ENCODE peak calls at places on chromosomes 4 and X, in six cellular contexts. F, P, Z, W, L and S are unnamed samples.
A peak's percentile ranks its signal among the peaks of the same experiment; 100 is the strongest.

GRCh38 chrX:78665286-78665685 is 6.2 kb upstream of the RTL3 start:
- DNase-seq in F (no peak), P (no peak), Z (no peak), W (no peak), L (no peak), S (no peak)

GRCh38 chrX:54492340-54492739 is 3.7 kb downstream of the FGD1 start:
- DNase-seq in F (no peak), P (no peak), Z (peak; percentile 74), W (no peak), L (no peak), S (no peak)

GRCh38 chrX:65196758-65197371 is 220.6 kb upstream of the ZC4H2 start:
- DNase-seq in F (no peak), P (no peak), Z (no peak), W (no peak), L (peak; percentile 73), S (no peak)

GRCh38 chr4:76977731-76978350 is 28.3 kb downstream of the SEPTIN11 start:
- DNase-seq in F (no peak), P (no peak), Z (peak; percentile 90), W (no peak), L (peak; percentile 21), S (no peak)

GRCh38 chrX:110667706-110668105 is 127.9 kb downstream of the CHRDL1 start:
- DNase-seq in F (no peak), P (no peak), Z (no peak), W (no peak), L (peak; percentile 32), S (no peak)

GRCh38 chrX:31166416-31166815 is 94.6 kb upstream of the FTHL17 start:
- DNase-seq in F (no peak), P (no peak), Z (peak; percentile 57), W (no peak), L (no peak), S (no peak)

GRCh38 chrX:17919896-17920446 is 58.9 kb upstream of the RAI2 start:
- DNase-seq in F (no peak), P (no peak), Z (no peak), W (no peak), L (no peak), S (peak; percentile 39)

GRCh38 chr4:48002267-48002666 is 14.2 kb downstream of the CNGA1 start:
- DNase-seq in F (no peak), P (no peak), Z (no peak), W (no peak), L (no peak), S (no peak)

GRCh38 chr4:145938618-145939177 is at the start of gene ZNF827:
- DNase-seq in F (peak; percentile 69), P (peak; percentile 34), Z (peak; percentile 88), W (peak; percentile 70), L (peak; percentile 77), S (no peak)

GRCh38 chrX:47247999-47248320 is 15.2 kb downstream of the USP11 start:
- DNase-seq in F (no peak), P (no peak), Z (no peak), W (no peak), L (no peak), S (no peak)

GRCh38 chr4:138308421-138308820 is 66.3 kb upstream of the SLC7A11 start:
- DNase-seq in F (no peak), P (no peak), Z (peak; percentile 91), W (no peak), L (no peak), S (no peak)

GRCh38 chrX:129808163-129808828 is 28.5 kb downstream of the SASH3 start:
- DNase-seq in F (no peak), P (no peak), Z (peak; percentile 59), W (no peak), L (no peak), S (no peak)

GRCh38 chrX:148567229-148567628 is 66.8 kb downstream of the AFF2 start:
- DNase-seq in F (no peak), P (no peak), Z (peak; percentile 9), W (no peak), L (no peak), S (peak; percentile 10)

GRCh38 chr4:187826725-187827124 is 168.8 kb upstream of the ZFP42 start:
- DNase-seq in F (no peak), P (no peak), Z (no peak), W (no peak), L (peak; percentile 32), S (peak; percentile 5)

GRCh38 chr4:87451537-87451936 is 29.2 kb downstream of the NUDT9 start:
- DNase-seq in F (no peak), P (no peak), Z (no peak), W (no peak), L (no peak), S (no peak)

GRCh38 chr4:173367946-173368345 is 2.8 kb upstream of the SAP30 start:
- DNase-seq in F (no peak), P (no peak), Z (peak; percentile 20), W (no peak), L (no peak), S (peak; percentile 22)

GRCh38 chr4:62274782-62275181 is 1074.7 kb downstream of the ADGRL3 start:
- DNase-seq in F (no peak), P (no peak), Z (no peak), W (no peak), L (no peak), S (no peak)

GRCh38 chr4:128162434-128162833 is 101.3 kb downstream of the LARP1B start:
- DNase-seq in F (no peak), P (no peak), Z (peak; percentile 26), W (no peak), L (no peak), S (no peak)

GRCh38 chr4:59772740-59773139 is 1427.4 kb upstream of the ADGRL3 start:
- DNase-seq in F (no peak), P (no peak), Z (no peak), W (no peak), L (no peak), S (no peak)

GRCh38 chr4:186190456-186191265 is 706 bp upstream of the CYP4V2 start:
- DNase-seq in F (peak; percentile 74), P (peak; percentile 37), Z (peak; percentile 29), W (peak; percentile 73), L (peak; percentile 45), S (peak; percentile 56)

GRCh38 chrX:7228226-7228625 is 80.3 kb upstream of the PUDP start:
- DNase-seq in F (no peak), P (no peak), Z (no peak), W (no peak), L (no peak), S (no peak)

GRCh38 chr4:155371432-155372043 is 5.2 kb downstream of the MAP9 start:
- DNase-seq in F (no peak), P (no peak), Z (peak; percentile 12), W (peak; percentile 30), L (peak; percentile 41), S (no peak)

GRCh38 chr4:21136231-21136630 is 436.0 kb downstream of the PACRGL start:
- DNase-seq in F (no peak), P (no peak), Z (no peak), W (no peak), L (no peak), S (no peak)

GRCh38 chr4:152083348-152083747 is 322.5 kb upstream of the GATB start:
- DNase-seq in F (no peak), P (no peak), Z (no peak), W (no peak), L (no peak), S (no peak)

GRCh38 chr4:41142946-41143720 is 71.2 kb downstream of the APBB2 start:
- DNase-seq in F (peak; percentile 78), P (peak; percentile 52), Z (peak; percentile 95), W (no peak), L (peak; percentile 34), S (no peak)

GRCh38 chrX:153569475-153569874 is 29.5 kb downstream of the CCNQ start:
- DNase-seq in F (no peak), P (no peak), Z (no peak), W (no peak), L (no peak), S (peak; percentile 39)

GRCh38 chrX:42755820-42756219 is 22.1 kb downstream of the PPP1R2C start:
- DNase-seq in F (peak; percentile 56), P (no peak), Z (peak; percentile 28), W (no peak), L (peak; percentile 43), S (no peak)

GRCh38 chr4:15109583-15109982 is 107.3 kb downstream of the CPEB2 start:
- DNase-seq in F (no peak), P (no peak), Z (no peak), W (no peak), L (no peak), S (no peak)

GRCh38 chr4:3202836-3203820 is 45.8 kb upstream of the MSANTD1 start:
- DNase-seq in F (peak; percentile 37), P (no peak), Z (no peak), W (no peak), L (no peak), S (no peak)

GRCh38 chr4:10084651-10085320 is 31.8 kb downstream of the WDR1 start:
- DNase-seq in F (peak; percentile 43), P (no peak), Z (no peak), W (no peak), L (no peak), S (no peak)

GRCh38 chr4:102598102-102598758 is 97.1 kb downstream of the NFKB1 start:
- DNase-seq in F (no peak), P (no peak), Z (peak; percentile 48), W (peak; percentile 79), L (no peak), S (no peak)

GRCh38 chrX:9164535-9165425 is 130.9 kb upstream of the FAM9B start:
- DNase-seq in F (no peak), P (no peak), Z (peak; percentile 70), W (no peak), L (no peak), S (no peak)

GRCh38 chr4:53763813-53764597 is 172.7 kb upstream of the LNX1 start:
- DNase-seq in F (no peak), P (no peak), Z (peak; percentile 93), W (no peak), L (no peak), S (no peak)